ENCODE peak calls at places on chromosomes 6 and 20, in four cellular contexts. W is activated T-cell treated with anti-CD3 and anti-CD28 coated beads for 1 hour, J is dorsolateral prefrontal cortex, A is hepatic stellate cell. E is an unnamed sample.

GRCh38 chr6:48641544-48641943 is 530.5 kb upstream of the PTCHD4 start:
- DNase-seq in W (no peak), A (peak), J (no peak), E (no peak)

GRCh38 chr20:53735536-53736050 is 142.0 kb upstream of the ZNF217 start:
- DNase-seq in W (no peak), A (peak), J (no peak), E (no peak)

GRCh38 chr6:128520436-128521301 is at the start of gene PTPRK:
- DNase-seq in A (peak), W (peak), J (peak), E (peak)

GRCh38 chr6:166307981-166308768 is at the start of gene PRR18:
- DNase-seq in J (peak), A (no peak), W (no peak), E (no peak)

GRCh38 chr6:56727097-56727845 is 84.6 kb upstream of the DST start:
- DNase-seq in W (no peak), A (no peak), J (no peak), E (no peak)

GRCh38 chr20:55269913-55270312 is 735.4 kb downstream of the CBLN4 start:
- DNase-seq in J (no peak), A (no peak), W (no peak), E (no peak)

GRCh38 chr6:52573295-52573694 is 3.6 kb downstream of the TRAM2 start:
- DNase-seq in W (no peak), A (peak), J (no peak), E (no peak)

GRCh38 chr6:35310265-35310831 is 12.7 kb downstream of the DEF6 start:
- DNase-seq in J (no peak), A (no peak), W (no peak), E (no peak)

GRCh38 chr6:151284431-151285060 is 44.8 kb downstream of the AKAP12 start:
- DNase-seq in J (no peak), W (no peak), A (peak), E (no peak)

GRCh38 chr20:48416002-48416401 is 411.8 kb downstream of the PREX1 start:
- DNase-seq in A (no peak), W (no peak), J (no peak), E (no peak)

GRCh38 chr6:66638099-66638498 is 931.1 kb upstream of the EYS start:
- DNase-seq in W (no peak), A (no peak), J (no peak), E (no peak)

GRCh38 chr6:45514454-45514853 is 136.7 kb upstream of the SUPT3H start:
- DNase-seq in J (no peak), A (no peak), W (no peak), E (no peak)

GRCh38 chr20:50434653-50435396 is 75.4 kb upstream of the PTPN1 start:
- DNase-seq in W (no peak), A (no peak), J (no peak), E (no peak)

GRCh38 chr6:169976301-169977081 is 225.1 kb downstream of the ERMARD start:
- DNase-seq in J (no peak), W (no peak), A (no peak), E (no peak)

GRCh38 chr20:16472045-16472872 is 101.0 kb downstream of the KIF16B start:
- DNase-seq in J (no peak), W (no peak), A (no peak), E (no peak)

GRCh38 chr20:42923348-42923918 is 266.3 kb downstream of the PTPRT start:
- DNase-seq in A (no peak), J (no peak), W (no peak), E (no peak)

GRCh38 chr6:106128981-106129761 is 43.0 kb downstream of the PRDM1 start:
- DNase-seq in A (peak), J (no peak), W (no peak), E (no peak)

GRCh38 chr6:106889692-106890091 is 84.8 kb downstream of the CD24 start:
- DNase-seq in W (no peak), A (no peak), J (no peak), E (no peak)

GRCh38 chr6:105317607-105318533 is 85.0 kb downstream of the PREP start:
- DNase-seq in A (no peak), J (no peak), W (no peak), E (no peak)

GRCh38 chr20:64253443-64253842 is 2.1 kb upstream of the PCMTD2 start:
- DNase-seq in A (no peak), W (no peak), J (peak), E (no peak)

GRCh38 chr6:1834231-1834630 is 224.5 kb downstream of the FOXC1 start:
- DNase-seq in W (no peak), A (no peak), J (no peak), E (no peak)

GRCh38 chr6:15994814-15995459 is 133.9 kb upstream of the MYLIP start:
- DNase-seq in J (no peak), W (no peak), A (no peak), E (no peak)

GRCh38 chr6:108546079-108547049 is 14.4 kb upstream of the FOXO3 start:
- DNase-seq in J (no peak), W (no peak), A (no peak), E (no peak)

GRCh38 chr20:9573598-9573997 is 59.2 kb downstream of the LAMP5 start:
- DNase-seq in J (peak), W (no peak), A (no peak), E (no peak)

GRCh38 chr6:4256969-4257368 is 121.6 kb upstream of the ECI2 start:
- DNase-seq in A (no peak), J (no peak), W (no peak), E (no peak)

GRCh38 chr6:154012852-154013251 is 26.2 kb upstream of the OPRM1 start:
- DNase-seq in J (no peak), A (no peak), W (no peak), E (no peak)

GRCh38 chr20:54576496-54576895 is 101.1 kb downstream of the DOK5 start:
- DNase-seq in A (no peak), W (no peak), J (peak), E (no peak)

GRCh38 chr20:32619586-32619985 is 34.5 kb upstream of the NOL4L start:
- DNase-seq in A (no peak), W (no peak), J (no peak), E (no peak)

GRCh38 chr20:63118786-63119450 is 97.0 kb downstream of the YTHDF1 start:
- DNase-seq in A (no peak), W (no peak), J (no peak), E (no peak)

GRCh38 chr6:7373739-7374138 is 15.8 kb downstream of the CAGE1 start:
- DNase-seq in J (no peak), W (no peak), A (no peak), E (no peak)

GRCh38 chr20:21609221-21609620 is 95.4 kb upstream of the NKX2-2 start:
- DNase-seq in A (no peak), W (no peak), J (peak), E (no peak)

GRCh38 chr6:12601881-12602280 is 114.7 kb upstream of the PHACTR1 start:
- DNase-seq in A (no peak), W (no peak), J (no peak), E (no peak)